ENCODE peak calls at places on chromosomes 7 and 10, in seven cellular contexts. One of them, this sample, is unnamed.

GRCh38 chr10:102815790-102816549 is 21.2 kb downstream of the CYP17A1 start:
- DNase-seq in adrenal gland: peak
- DNase-seq in foreskin fibroblast: peak
- DNase-seq in stimulated activated CD8-positive, alpha-beta memory T cell treated with anti-CD3 and anti-CD28 coated beads, Interleukin-15, amount 100 ng/mL, for 24 hours: no peak
- DNase-seq in C1 segment of cervical spinal cord: peak
- DNase-seq in AG20443: peak
- DNase-seq in A549: no peak
- DNase-seq in this sample: peak

GRCh38 chr10:31804416-31804815 is 124.2 kb downstream of the ARHGAP12 start:
- DNase-seq in adrenal gland: no peak
- DNase-seq in foreskin fibroblast: no peak
- DNase-seq in stimulated activated CD8-positive, alpha-beta memory T cell treated with anti-CD3 and anti-CD28 coated beads, Interleukin-15, amount 100 ng/mL, for 24 hours: no peak
- DNase-seq in C1 segment of cervical spinal cord: no peak
- DNase-seq in AG20443: peak
- DNase-seq in A549: no peak
- DNase-seq in this sample: no peak

GRCh38 chr7:14738086-14738485 is 164.5 kb downstream of the DGKB start:
- DNase-seq in adrenal gland: no peak
- DNase-seq in foreskin fibroblast: no peak
- DNase-seq in stimulated activated CD8-positive, alpha-beta memory T cell treated with anti-CD3 and anti-CD28 coated beads, Interleukin-15, amount 100 ng/mL, for 24 hours: no peak
- DNase-seq in C1 segment of cervical spinal cord: no peak
- DNase-seq in AG20443: no peak
- DNase-seq in A549: no peak
- DNase-seq in this sample: peak

GRCh38 chr7:12474035-12474434 is 70.4 kb upstream of the VWDE start:
- DNase-seq in adrenal gland: no peak
- DNase-seq in foreskin fibroblast: no peak
- DNase-seq in stimulated activated CD8-positive, alpha-beta memory T cell treated with anti-CD3 and anti-CD28 coated beads, Interleukin-15, amount 100 ng/mL, for 24 hours: no peak
- DNase-seq in C1 segment of cervical spinal cord: no peak
- DNase-seq in AG20443: no peak
- DNase-seq in A549: no peak
- DNase-seq in this sample: no peak

GRCh38 chr7:4479367-4480039 is 202.6 kb upstream of the FOXK1 start:
- DNase-seq in adrenal gland: peak
- DNase-seq in foreskin fibroblast: peak
- DNase-seq in stimulated activated CD8-positive, alpha-beta memory T cell treated with anti-CD3 and anti-CD28 coated beads, Interleukin-15, amount 100 ng/mL, for 24 hours: no peak
- DNase-seq in C1 segment of cervical spinal cord: no peak
- DNase-seq in AG20443: peak
- DNase-seq in A549: peak
- DNase-seq in this sample: peak

GRCh38 chr10:124249196-124249595 is 155.8 kb upstream of the CHST15 start:
- DNase-seq in adrenal gland: no peak
- DNase-seq in foreskin fibroblast: no peak
- DNase-seq in stimulated activated CD8-positive, alpha-beta memory T cell treated with anti-CD3 and anti-CD28 coated beads, Interleukin-15, amount 100 ng/mL, for 24 hours: no peak
- DNase-seq in C1 segment of cervical spinal cord: no peak
- DNase-seq in AG20443: no peak
- DNase-seq in A549: no peak
- DNase-seq in this sample: no peak

GRCh38 chr7:17347426-17347825 is 49.0 kb downstream of the AHR start:
- DNase-seq in adrenal gland: no peak
- DNase-seq in foreskin fibroblast: no peak
- DNase-seq in stimulated activated CD8-positive, alpha-beta memory T cell treated with anti-CD3 and anti-CD28 coated beads, Interleukin-15, amount 100 ng/mL, for 24 hours: no peak
- DNase-seq in C1 segment of cervical spinal cord: no peak
- DNase-seq in AG20443: no peak
- DNase-seq in A549: no peak
- DNase-seq in this sample: no peak

GRCh38 chr7:4707134-4707651 is 25.1 kb downstream of the FOXK1 start:
- DNase-seq in adrenal gland: no peak
- DNase-seq in foreskin fibroblast: no peak
- DNase-seq in stimulated activated CD8-positive, alpha-beta memory T cell treated with anti-CD3 and anti-CD28 coated beads, Interleukin-15, amount 100 ng/mL, for 24 hours: no peak
- DNase-seq in C1 segment of cervical spinal cord: no peak
- DNase-seq in AG20443: no peak
- DNase-seq in A549: no peak
- DNase-seq in this sample: no peak

GRCh38 chr10:105981679-105982078 is 1182.8 kb downstream of the SORCS1 start:
- DNase-seq in adrenal gland: no peak
- DNase-seq in foreskin fibroblast: no peak
- DNase-seq in stimulated activated CD8-positive, alpha-beta memory T cell treated with anti-CD3 and anti-CD28 coated beads, Interleukin-15, amount 100 ng/mL, for 24 hours: no peak
- DNase-seq in C1 segment of cervical spinal cord: no peak
- DNase-seq in AG20443: no peak
- DNase-seq in A549: no peak
- DNase-seq in this sample: no peak

GRCh38 chr10:51615764-51616298 is 83.6 kb downstream of the CSTF2T start:
- DNase-seq in adrenal gland: no peak
- DNase-seq in foreskin fibroblast: no peak
- DNase-seq in stimulated activated CD8-positive, alpha-beta memory T cell treated with anti-CD3 and anti-CD28 coated beads, Interleukin-15, amount 100 ng/mL, for 24 hours: no peak
- DNase-seq in C1 segment of cervical spinal cord: no peak
- DNase-seq in AG20443: no peak
- DNase-seq in A549: no peak
- DNase-seq in this sample: no peak